ENCODE peak calls at places on chromosomes 5 and 9, in nine cellular contexts. S, P, X, F, U, J, Z, K and N are unnamed samples.

GRCh38 chr9:85610074-85610855 is 131.5 kb downstream of the AGTPBP1 start:
- DNase-seq in S (no peak), P (peak), X (peak), F (peak), U (no peak), J (no peak), Z (no peak), K (no peak), N (no peak)

GRCh38 chr9:74846771-74847170 is 41.0 kb downstream of the TRPM6 start:
- DNase-seq in S (no peak), P (no peak), X (no peak), F (no peak), U (no peak), J (no peak), Z (no peak), K (no peak), N (no peak)

GRCh38 chr9:106772523-106773290 is 90.3 kb upstream of the ZNF462 start:
- DNase-seq in S (no peak), P (no peak), X (peak), F (no peak), U (no peak), J (no peak), Z (no peak), K (no peak), N (no peak)

GRCh38 chr9:38737246-38737645 is 17.3 kb upstream of the FAM240B start:
- DNase-seq in S (no peak), P (no peak), X (no peak), F (no peak), U (no peak), J (no peak), Z (no peak), K (no peak), N (no peak)

GRCh38 chr5:180290568-180291233 is 1.2 kb downstream of the MAPK9 start:
- DNase-seq in S (no peak), P (no peak), X (no peak), F (no peak), U (no peak), J (no peak), Z (no peak), K (no peak), N (no peak)

GRCh38 chr5:128213340-128213739 is 129.8 kb downstream of the SLC12A2 start:
- DNase-seq in S (peak), P (no peak), X (peak), F (peak), U (no peak), J (no peak), Z (no peak), K (no peak), N (no peak)

GRCh38 chr5:74199005-74199404 is 441.5 kb downstream of the ENC1 start:
- DNase-seq in S (no peak), P (no peak), X (no peak), F (no peak), U (no peak), J (no peak), Z (no peak), K (no peak), N (no peak)

GRCh38 chr9:109497193-109498165 is 628 bp downstream of the PTPN3 start:
- DNase-seq in S (no peak), P (no peak), X (peak), F (no peak), U (no peak), J (no peak), Z (no peak), K (no peak), N (no peak)

GRCh38 chr5:98397081-98397480 is 376.4 kb upstream of the RGMB start:
- DNase-seq in S (no peak), P (no peak), X (no peak), F (no peak), U (no peak), J (no peak), Z (no peak), K (no peak), N (no peak)

GRCh38 chr5:69368458-69369368 is 607 bp downstream of the AK6 start:
- DNase-seq in S (peak), P (peak), X (peak), F (peak), U (no peak), J (no peak), Z (no peak), K (no peak), N (no peak)

GRCh38 chr9:16484744-16485143 is 385.7 kb downstream of the BNC2 start:
- DNase-seq in S (no peak), P (no peak), X (no peak), F (no peak), U (no peak), J (no peak), Z (no peak), K (no peak), N (no peak)

GRCh38 chr5:50967388-50968039 is 301.1 kb downstream of the PARP8 start:
- DNase-seq in S (no peak), P (no peak), X (peak), F (no peak), U (no peak), J (no peak), Z (no peak), K (no peak), N (no peak)

GRCh38 chr9:134491436-134491835 is 150.2 kb upstream of the COL5A1 start:
- DNase-seq in S (no peak), P (no peak), X (no peak), F (no peak), U (no peak), J (no peak), Z (peak), K (no peak), N (no peak)

GRCh38 chr5:179238628-179238970 is 106.7 kb downstream of the ADAMTS2 start:
- DNase-seq in S (no peak), P (no peak), X (no peak), F (no peak), U (no peak), J (no peak), Z (peak), K (no peak), N (no peak)

GRCh38 chr5:123795688-123796087 is 283.7 kb downstream of the CSNK1G3 start:
- DNase-seq in S (no peak), P (peak), X (no peak), F (no peak), U (no peak), J (no peak), Z (no peak), K (no peak), N (no peak)

GRCh38 chr5:170655920-170656319 is 127.6 kb upstream of the GABRP start:
- DNase-seq in S (no peak), P (no peak), X (no peak), F (no peak), U (no peak), J (no peak), Z (no peak), K (no peak), N (no peak)

GRCh38 chr9:89256225-89256624 is 54.8 kb upstream of the CKS2 start:
- DNase-seq in S (no peak), P (no peak), X (no peak), F (no peak), U (no peak), J (no peak), Z (no peak), K (no peak), N (no peak)

GRCh38 chr9:20236676-20237075 is 385.6 kb downstream of the MLLT3 start:
- DNase-seq in S (no peak), P (no peak), X (no peak), F (no peak), U (no peak), J (no peak), Z (no peak), K (no peak), N (no peak)

DNA sequence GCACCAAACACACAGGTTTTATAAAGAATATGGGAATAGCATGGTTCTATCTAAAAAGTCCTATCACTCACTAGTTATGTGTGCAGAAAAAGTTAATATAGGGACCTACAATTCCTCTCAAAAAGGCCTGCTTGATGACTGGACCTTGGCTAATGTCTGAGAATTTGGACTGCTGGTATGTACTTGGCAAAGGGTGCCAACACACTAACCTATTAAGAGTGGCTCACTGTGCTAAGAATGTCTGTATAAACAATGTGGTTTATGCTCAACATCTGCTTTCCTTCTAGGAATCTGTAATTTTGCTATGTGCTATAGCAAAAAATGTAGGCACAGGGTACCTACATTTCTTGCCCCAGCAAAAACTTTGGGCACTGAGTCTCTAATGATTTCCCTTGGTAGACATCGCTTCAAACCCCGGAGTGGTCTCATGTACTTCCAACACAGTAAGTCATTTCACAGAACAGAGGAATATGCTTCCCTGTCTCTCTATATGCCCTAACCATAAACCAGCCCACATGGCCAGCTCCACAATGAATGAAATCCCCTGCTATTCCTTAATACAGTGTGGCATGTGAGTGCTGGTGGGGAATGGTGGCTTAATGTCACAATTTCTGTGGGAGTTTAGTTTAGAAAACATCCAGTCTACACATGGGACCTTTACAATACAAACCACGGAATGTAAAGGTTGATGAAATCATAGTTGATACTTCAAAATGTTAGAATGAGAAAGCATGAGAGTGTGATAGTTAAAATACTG is 101.7 kb downstream of the UBAP2 start:
- DNase-seq in S (peak), P (peak), X (peak), F (no peak), U (no peak), J (no peak), Z (no peak), K (no peak), N (no peak)
- H3K4me3 ChIP-seq in S (no peak), P (no peak), X (no peak), F (no peak), U (no peak), J (no peak), Z (no peak), K (no peak), N (no peak)

DNA sequence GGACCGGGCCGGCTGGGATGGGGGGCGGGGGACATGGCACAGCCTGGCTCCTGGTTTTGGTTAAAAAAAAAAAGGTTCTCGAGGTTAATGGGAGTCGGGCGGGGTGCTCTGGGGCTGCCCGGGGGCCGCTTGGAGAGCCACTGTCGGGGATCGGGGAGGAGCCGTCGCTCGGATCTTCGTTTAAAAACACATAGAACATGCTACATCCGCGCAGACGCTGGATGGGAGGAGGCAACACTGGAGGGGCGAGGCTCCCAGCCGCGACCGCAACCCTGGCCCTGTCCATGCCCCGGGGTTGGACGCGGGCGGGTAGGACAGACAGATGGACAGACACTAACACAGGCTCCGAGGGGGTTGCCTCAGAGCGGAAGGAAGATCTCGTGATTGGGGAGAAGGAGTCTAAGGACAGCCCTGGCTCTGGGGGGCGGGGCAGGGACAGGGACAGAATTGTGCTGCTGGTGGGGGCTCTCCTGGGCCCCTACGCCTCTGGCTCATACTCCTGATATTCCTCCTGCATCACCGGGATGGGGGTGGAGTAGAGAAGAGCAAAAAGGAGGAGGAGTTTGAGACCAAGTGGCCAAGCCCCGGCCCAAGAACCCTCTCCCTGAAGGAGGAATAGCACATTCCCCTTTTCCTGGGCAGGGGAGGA is 9.9 kb downstream of the SNCB start:
- DNase-seq in S (no peak), P (no peak), X (no peak), F (no peak), U (no peak), J (no peak), Z (no peak), K (no peak), N (no peak)
- H3K27ac ChIP-seq in S (no peak), P (no peak), X (no peak), F (no peak), U (no peak), J (no peak), Z (no peak), K (no peak), N (no peak)

GRCh38 chr9:120534266-120534665 is 45.7 kb downstream of the CDK5RAP2 start:
- DNase-seq in S (no peak), P (no peak), X (no peak), F (no peak), U (no peak), J (no peak), Z (no peak), K (no peak), N (no peak)
- H3K4me3 ChIP-seq in S (no peak), P (no peak), X (no peak), F (no peak), U (no peak), J (no peak), Z (no peak), K (no peak), N (no peak)

GRCh38 chr5:135231289-135231688 is 167.7 kb downstream of the MACROH2A1 start:
- DNase-seq in S (no peak), P (no peak), X (no peak), F (no peak), U (no peak), J (no peak), Z (no peak), K (peak), N (no peak)
- H3K27ac ChIP-seq in S (no peak), P (no peak), X (no peak), F (no peak), U (peak), J (peak), Z (no peak), K (no peak), N (no peak)